ENCODE peak calls at places on chromosomes 11 and 22, in nine cellular contexts. One of them, this sample, is unnamed.
A peak's percentile ranks its signal among the peaks of the same experiment; 100 is the strongest.

GRCh38 chr11:88188251-88189030 is 13.2 kb upstream of the RAB38 start:
- DNase-seq in upper lobe of right lung: no peak
- DNase-seq in AG04450: no peak
- DNase-seq in GM23248: no peak
- DNase-seq in GM04503: no peak
- DNase-seq in fibroblast of mammary gland: no peak
- DNase-seq in GM10248: no peak
- DNase-seq in T-helper 2 cell: no peak
- DNase-seq in thoracic aorta: no peak
- DNase-seq in this sample: no peak

GRCh38 chr11:100404907-100405306 is 282.2 kb upstream of the ARHGAP42 start:
- DNase-seq in GM23248: no peak
- DNase-seq in thoracic aorta: no peak
- DNase-seq in upper lobe of right lung: peak; percentile 32
- DNase-seq in GM04503: no peak
- DNase-seq in GM10248: no peak
- DNase-seq in fibroblast of mammary gland: no peak
- DNase-seq in T-helper 2 cell: no peak
- DNase-seq in AG04450: no peak
- DNase-seq in this sample: no peak

GRCh38 chr22:36982136-36982535 is 37.1 kb downstream of the TST start:
- DNase-seq in GM10248: no peak
- DNase-seq in T-helper 2 cell: no peak
- DNase-seq in GM23248: no peak
- DNase-seq in fibroblast of mammary gland: no peak
- DNase-seq in AG04450: no peak
- DNase-seq in GM04503: no peak
- DNase-seq in thoracic aorta: no peak
- DNase-seq in upper lobe of right lung: no peak
- DNase-seq in this sample: no peak

GRCh38 chr11:15507592-15507991 is 392.9 kb downstream of the INSC start:
- DNase-seq in T-helper 2 cell: no peak
- DNase-seq in GM10248: no peak
- DNase-seq in GM23248: no peak
- DNase-seq in upper lobe of right lung: no peak
- DNase-seq in AG04450: no peak
- DNase-seq in thoracic aorta: no peak
- DNase-seq in GM04503: no peak
- DNase-seq in fibroblast of mammary gland: no peak
- DNase-seq in this sample: no peak

GRCh38 chr11:134278356-134278755 is 2.2 kb downstream of the GLB1L3 start:
- DNase-seq in GM04503: no peak
- DNase-seq in upper lobe of right lung: no peak
- DNase-seq in thoracic aorta: no peak
- DNase-seq in fibroblast of mammary gland: no peak
- DNase-seq in AG04450: no peak
- DNase-seq in GM23248: no peak
- DNase-seq in GM10248: no peak
- DNase-seq in T-helper 2 cell: no peak
- DNase-seq in this sample: no peak

GRCh38 chr11:1819115-1819514 is 15.7 kb upstream of the SYT8 start:
- DNase-seq in GM23248: no peak
- DNase-seq in GM10248: no peak
- DNase-seq in AG04450: no peak
- DNase-seq in upper lobe of right lung: no peak
- DNase-seq in GM04503: no peak
- DNase-seq in fibroblast of mammary gland: no peak
- DNase-seq in thoracic aorta: no peak
- DNase-seq in T-helper 2 cell: no peak
- DNase-seq in this sample: no peak

GRCh38 chr22:31680764-31681624 is 19.0 kb upstream of the PISD start:
- DNase-seq in fibroblast of mammary gland: peak; percentile 81
- DNase-seq in AG04450: no peak
- DNase-seq in T-helper 2 cell: no peak
- DNase-seq in thoracic aorta: no peak
- DNase-seq in GM04503: peak; percentile 50
- DNase-seq in upper lobe of right lung: no peak
- DNase-seq in GM10248: no peak
- DNase-seq in GM23248: peak; percentile 78
- DNase-seq in this sample: no peak

GRCh38 chr11:44994753-44995152 is 44.1 kb upstream of the TP53I11 start:
- DNase-seq in AG04450: no peak
- DNase-seq in T-helper 2 cell: no peak
- DNase-seq in GM10248: no peak
- DNase-seq in GM23248: no peak
- DNase-seq in GM04503: no peak
- DNase-seq in upper lobe of right lung: no peak
- DNase-seq in thoracic aorta: no peak
- DNase-seq in fibroblast of mammary gland: no peak
- DNase-seq in this sample: no peak

GRCh38 chr11:77088236-77089003 is 14.2 kb upstream of the OMP start:
- DNase-seq in T-helper 2 cell: no peak
- DNase-seq in fibroblast of mammary gland: no peak
- DNase-seq in upper lobe of right lung: peak; percentile 11
- DNase-seq in GM10248: no peak
- DNase-seq in thoracic aorta: no peak
- DNase-seq in GM23248: no peak
- DNase-seq in AG04450: no peak
- DNase-seq in GM04503: no peak
- DNase-seq in this sample: peak; percentile 13

GRCh38 chr11:11916981-11917399 is 75.2 kb downstream of the USP47 start:
- DNase-seq in AG04450: peak; percentile 37
- DNase-seq in GM04503: peak; percentile 46
- DNase-seq in upper lobe of right lung: no peak
- DNase-seq in T-helper 2 cell: no peak
- DNase-seq in thoracic aorta: no peak
- DNase-seq in GM10248: no peak
- DNase-seq in GM23248: peak; percentile 89
- DNase-seq in fibroblast of mammary gland: peak; percentile 77
- DNase-seq in this sample: no peak

GRCh38 chr11:70668204-70669202 is 270.2 kb downstream of the CTTN start:
- DNase-seq in GM10248: no peak
- DNase-seq in upper lobe of right lung: no peak
- DNase-seq in thoracic aorta: no peak
- DNase-seq in GM23248: no peak
- DNase-seq in AG04450: no peak
- DNase-seq in GM04503: no peak
- DNase-seq in fibroblast of mammary gland: peak; percentile 37
- DNase-seq in T-helper 2 cell: no peak
- DNase-seq in this sample: no peak

GRCh38 chr11:120040136-120040840 is 97.6 kb downstream of the TRIM29 start:
- DNase-seq in GM04503: no peak
- DNase-seq in thoracic aorta: no peak
- DNase-seq in GM23248: no peak
- DNase-seq in GM10248: no peak
- DNase-seq in T-helper 2 cell: no peak
- DNase-seq in AG04450: no peak
- DNase-seq in upper lobe of right lung: no peak
- DNase-seq in fibroblast of mammary gland: no peak
- DNase-seq in this sample: no peak

GRCh38 chr11:100632970-100633452 is 54.1 kb upstream of the ARHGAP42 start:
- DNase-seq in T-helper 2 cell: no peak
- DNase-seq in thoracic aorta: no peak
- DNase-seq in GM23248: peak; percentile 12
- DNase-seq in upper lobe of right lung: peak; percentile 70
- DNase-seq in fibroblast of mammary gland: peak; percentile 18
- DNase-seq in GM04503: no peak
- DNase-seq in AG04450: no peak
- DNase-seq in GM10248: no peak
- DNase-seq in this sample: peak; percentile 73

GRCh38 chr11:57094206-57094940 is 87.4 kb upstream of the LRRC55 start:
- DNase-seq in upper lobe of right lung: no peak
- DNase-seq in GM10248: no peak
- DNase-seq in thoracic aorta: no peak
- DNase-seq in GM23248: peak; percentile 54
- DNase-seq in fibroblast of mammary gland: peak; percentile 43
- DNase-seq in GM04503: no peak
- DNase-seq in AG04450: no peak
- DNase-seq in T-helper 2 cell: no peak
- DNase-seq in this sample: no peak

GRCh38 chr22:20031732-20032406 is 11.0 kb downstream of the TANGO2 start:
- DNase-seq in T-helper 2 cell: peak; percentile 40
- DNase-seq in GM23248: no peak
- DNase-seq in AG04450: no peak
- DNase-seq in upper lobe of right lung: no peak
- DNase-seq in fibroblast of mammary gland: no peak
- DNase-seq in thoracic aorta: no peak
- DNase-seq in GM10248: no peak
- DNase-seq in GM04503: no peak
- DNase-seq in this sample: no peak

GRCh38 chr11:46296520-46297448 is 19.3 kb downstream of the CREB3L1 start:
- DNase-seq in GM23248: peak; percentile 83
- DNase-seq in T-helper 2 cell: no peak
- DNase-seq in fibroblast of mammary gland: peak; percentile 85
- DNase-seq in AG04450: peak; percentile 92
- DNase-seq in GM10248: no peak
- DNase-seq in GM04503: no peak
- DNase-seq in thoracic aorta: no peak
- DNase-seq in upper lobe of right lung: no peak
- DNase-seq in this sample: no peak

GRCh38 chr22:50134481-50134880 is 36.0 kb upstream of the PANX2 start:
- DNase-seq in fibroblast of mammary gland: no peak
- DNase-seq in thoracic aorta: no peak
- DNase-seq in GM04503: no peak
- DNase-seq in T-helper 2 cell: no peak
- DNase-seq in upper lobe of right lung: no peak
- DNase-seq in GM23248: no peak
- DNase-seq in AG04450: no peak
- DNase-seq in GM10248: no peak
- DNase-seq in this sample: no peak

GRCh38 chr11:103648670-103649400 is 387.6 kb upstream of the DDI1 start:
- DNase-seq in thoracic aorta: no peak
- DNase-seq in fibroblast of mammary gland: peak; percentile 34
- DNase-seq in GM23248: peak; percentile 35
- DNase-seq in upper lobe of right lung: no peak
- DNase-seq in AG04450: no peak
- DNase-seq in GM10248: no peak
- DNase-seq in GM04503: peak; percentile 31
- DNase-seq in T-helper 2 cell: no peak
- DNase-seq in this sample: no peak

GRCh38 chr11:35038211-35038930 is 100.6 kb upstream of the CD44 start:
- DNase-seq in GM04503: no peak
- DNase-seq in thoracic aorta: no peak
- DNase-seq in GM10248: no peak
- DNase-seq in upper lobe of right lung: no peak
- DNase-seq in fibroblast of mammary gland: peak; percentile 35
- DNase-seq in GM23248: no peak
- DNase-seq in T-helper 2 cell: no peak
- DNase-seq in AG04450: no peak
- DNase-seq in this sample: no peak

GRCh38 chr11:4433852-4434251 is 15.2 kb upstream of the OR52K2 start:
- DNase-seq in GM23248: no peak
- DNase-seq in thoracic aorta: no peak
- DNase-seq in GM10248: no peak
- DNase-seq in fibroblast of mammary gland: no peak
- DNase-seq in T-helper 2 cell: no peak
- DNase-seq in upper lobe of right lung: no peak
- DNase-seq in AG04450: no peak
- DNase-seq in GM04503: no peak
- DNase-seq in this sample: no peak

GRCh38 chr22:35549338-35549737 is 8.7 kb downstream of the RASD2 start:
- DNase-seq in fibroblast of mammary gland: no peak
- DNase-seq in upper lobe of right lung: no peak
- DNase-seq in GM23248: no peak
- DNase-seq in GM10248: no peak
- DNase-seq in T-helper 2 cell: no peak
- DNase-seq in thoracic aorta: no peak
- DNase-seq in AG04450: no peak
- DNase-seq in GM04503: no peak
- DNase-seq in this sample: peak; percentile 81